ENCODE peak calls at places on chromosomes 13 and 19, in four cellular contexts. C, O, U and V are unnamed samples.

GRCh38 chr13:50358715-50359367 is 343.6 kb downstream of the KCNRG start:
- DNase-seq in O (no peak), C (no peak), U (no peak), V (no peak)

GRCh38 chr13:26653310-26653709 is 95.8 kb downstream of the WASF3 start:
- DNase-seq in C (no peak), U (peak), O (no peak), V (no peak)

GRCh38 chr13:23753523-23753922 is 135.7 kb downstream of the MIPEP start:
- DNase-seq in C (no peak), O (no peak), U (peak), V (no peak)

GRCh38 chr13:76993021-76993420 is 1.1 kb downstream of the CLN5 start:
- DNase-seq in U (peak), C (no peak), O (no peak), V (no peak)

GRCh38 chr13:68023838-68024581 is 793.9 kb upstream of the PCDH9 start:
- DNase-seq in C (no peak), O (no peak), U (no peak), V (no peak)

GRCh38 chr13:93216122-93216521 is 10.5 kb upstream of the GPC6 start:
- DNase-seq in C (no peak), U (no peak), O (peak), V (no peak)

GRCh38 chr19:46180701-46181385 is 32.8 kb downstream of the IGFL2 start:
- DNase-seq in U (no peak), O (no peak), C (no peak), V (no peak)

GRCh38 chr19:40363128-40363527 is 14.6 kb downstream of the PLD3 start:
- DNase-seq in U (no peak), C (no peak), O (no peak), V (no peak)

DNA sequence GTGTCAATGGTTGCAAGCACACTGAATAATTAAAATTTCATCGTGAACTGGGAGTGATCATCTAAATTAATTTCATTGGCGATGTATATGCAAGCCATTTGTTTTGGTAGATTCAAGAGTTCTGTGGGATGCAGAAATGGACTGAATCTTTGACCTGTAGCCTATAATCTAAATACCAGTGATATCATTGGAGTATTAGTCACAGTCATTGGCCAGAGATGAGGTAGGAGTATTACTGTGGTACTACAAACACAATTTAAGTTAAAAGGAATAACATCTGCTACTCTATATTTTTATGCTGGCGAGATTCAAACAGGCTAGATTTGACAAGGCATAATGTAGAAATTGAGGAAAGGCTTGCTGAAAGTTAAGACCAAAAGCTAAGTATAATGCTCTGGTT is 14.0 kb downstream of the FRY start:
- DNase-seq in U (no peak), O (no peak), C (no peak), V (no peak)
- H3K27ac ChIP-seq in U (no peak), O (no peak), C (no peak), V (no peak)

GRCh38 chr19:48511321-48511731 is 309 bp downstream of the LMTK3 start:
- DNase-seq in O (peak), U (no peak), C (no peak), V (no peak)

GRCh38 chr19:48511800-48512503 is at the start of gene LMTK3:
- DNase-seq in O (peak), C (peak), U (peak), V (peak)

GRCh38 chr19:48513289-48514122 is 1.9 kb upstream of the LMTK3 start:
- DNase-seq in U (peak), C (peak), O (peak), V (peak)

GRCh38 chr19:48514123-48514458 is 2.5 kb upstream of the LMTK3 start:
- DNase-seq in U (no peak), C (no peak), O (no peak), V (no peak)

GRCh38 chr19:48512504-48513288 is 1.1 kb upstream of the LMTK3 start:
- DNase-seq in C (peak), U (no peak), O (peak), V (peak)
- H3K4me3 ChIP-seq in C (peak), U (no peak), O (peak), V (peak)

GRCh38 chr19:16887353-16888265 is 1.2 kb upstream of the F2RL3 start:
- DNase-seq in O (no peak), C (no peak), U (peak), V (no peak)
- H3K27ac ChIP-seq in O (no peak), C (no peak), U (no peak), V (peak)

DNA sequence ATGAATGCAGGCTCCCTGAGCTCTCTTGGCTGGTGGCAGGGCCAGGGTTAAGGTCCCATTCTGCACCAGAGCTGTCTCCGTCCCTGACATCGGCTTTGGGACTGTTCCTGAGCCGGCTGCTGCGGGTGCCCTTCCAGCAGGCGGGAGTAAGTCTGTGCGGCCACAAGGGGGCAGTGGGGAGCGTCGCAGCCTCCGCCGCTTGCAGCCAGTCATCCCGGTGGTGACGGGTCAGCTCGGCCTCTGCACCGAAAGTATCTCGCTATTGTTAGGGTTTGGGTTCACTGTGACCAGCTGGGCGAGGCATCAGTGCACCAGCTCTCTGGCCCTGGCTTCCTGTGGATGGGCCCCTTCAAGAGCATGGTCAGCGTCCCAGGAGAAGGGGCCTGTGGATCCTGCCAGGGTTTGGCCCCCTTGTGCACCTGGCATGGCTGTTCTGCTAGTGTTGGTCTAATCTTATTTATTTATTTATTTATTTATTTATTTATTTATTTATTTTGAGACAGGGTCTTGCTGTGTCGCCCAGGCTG is 15.1 kb downstream of the NDUFB7 start:
- DNase-seq in U (peak), O (peak), C (peak), V (peak)
- H3K4me3 ChIP-seq in U (peak), O (no peak), C (peak), V (peak)